ENCODE peak calls at places on chromosomes 5 and 9, in seven cellular contexts. O, F, W, N, R, S and B are unnamed samples.
A peak's percentile ranks its signal among the peaks of the same experiment; 100 is the strongest.

GRCh38 chr5:145975361-145976066 is 39.1 kb downstream of the SH3RF2 start:
- DNase-seq in O (no peak), F (no peak), W (no peak), N (no peak), R (peak; percentile 70), S (no peak), B (no peak)

GRCh38 chr9:104094534-104095020 is 468 bp downstream of the SMC2 start:
- DNase-seq in O (peak; percentile 19), F (peak; percentile 44), W (no peak), N (no peak), R (no peak), S (no peak), B (no peak)

GRCh38 chr5:124397290-124397689 is 349.1 kb downstream of the ZNF608 start:
- DNase-seq in O (no peak), F (no peak), W (no peak), N (no peak), R (no peak), S (no peak), B (no peak)

GRCh38 chr9:81361311-81361710 is 328.0 kb downstream of the TLE1 start:
- DNase-seq in O (no peak), F (no peak), W (no peak), N (no peak), R (no peak), S (no peak), B (no peak)

GRCh38 chr5:113749334-113749733 is 235.8 kb downstream of the YTHDC2 start:
- DNase-seq in O (no peak), F (no peak), W (no peak), N (no peak), R (no peak), S (no peak), B (no peak)

GRCh38 chr5:112757468-112758208 is 20.0 kb downstream of the APC start:
- DNase-seq in O (peak; percentile 80), F (peak; percentile 32), W (no peak), N (peak; percentile 57), R (no peak), S (peak; percentile 41), B (peak; percentile 75)

GRCh38 chr9:135604437-135605237 is 34.7 kb downstream of the GLT6D1 start:
- DNase-seq in O (no peak), F (no peak), W (peak; percentile 6), N (no peak), R (peak; percentile 62), S (no peak), B (no peak)

GRCh38 chr5:75933489-75933888 is 149.7 kb upstream of the SV2C start:
- DNase-seq in O (no peak), F (no peak), W (no peak), N (no peak), R (no peak), S (no peak), B (no peak)

GRCh38 chr5:128966375-128966774 is 1.1 kb downstream of the SLC27A6 start:
- DNase-seq in O (no peak), F (no peak), W (no peak), N (no peak), R (no peak), S (no peak), B (no peak)

GRCh38 chr5:102855684-102856373 is 100.7 kb downstream of the PAM start:
- DNase-seq in O (no peak), F (no peak), W (no peak), N (no peak), R (no peak), S (no peak), B (no peak)